ENCODE peak calls at places on chromosomes 7 and 10, in five cellular contexts. One of them, this sample, is unnamed.

GRCh38 chr10:60426425-60426824 is 36.8 kb upstream of the ANK3 start:
- DNase-seq in stomach: no peak
- DNase-seq in HL-60: no peak
- DNase-seq in HCT116: no peak
- DNase-seq in GM12892: no peak
- DNase-seq in this sample: no peak

GRCh38 chr10:50033481-50033880 is 34.3 kb upstream of the WASHC2A start:
- DNase-seq in stomach: no peak
- DNase-seq in HL-60: no peak
- DNase-seq in HCT116: no peak
- DNase-seq in GM12892: no peak
- DNase-seq in this sample: no peak

GRCh38 chr10:84205049-84205852 is 10.9 kb downstream of the CDHR1 start:
- DNase-seq in stomach: peak
- DNase-seq in HL-60: peak
- DNase-seq in HCT116: peak
- DNase-seq in GM12892: peak
- DNase-seq in this sample: no peak

GRCh38 chr10:17119845-17120244 is 9.8 kb downstream of the CUBN start:
- DNase-seq in stomach: no peak
- DNase-seq in HL-60: no peak
- DNase-seq in HCT116: no peak
- DNase-seq in GM12892: no peak
- DNase-seq in this sample: no peak

GRCh38 chr10:95268438-95268837 is 22.4 kb downstream of the PDLIM1 start:
- DNase-seq in stomach: no peak
- DNase-seq in HL-60: no peak
- DNase-seq in HCT116: no peak
- DNase-seq in GM12892: no peak
- DNase-seq in this sample: no peak

GRCh38 chr7:138556771-138557484 is 96.9 kb downstream of the TRIM24 start:
- DNase-seq in stomach: no peak
- DNase-seq in HL-60: no peak
- DNase-seq in HCT116: no peak
- DNase-seq in GM12892: no peak
- DNase-seq in this sample: no peak

GRCh38 chr10:11177926-11178453 is 160.3 kb downstream of the CELF2 start:
- DNase-seq in stomach: no peak
- DNase-seq in HL-60: no peak
- DNase-seq in HCT116: no peak
- DNase-seq in GM12892: no peak
- DNase-seq in this sample: no peak

GRCh38 chr7:81845628-81846259 is 75.9 kb upstream of the HGF start:
- DNase-seq in stomach: no peak
- DNase-seq in HL-60: peak
- DNase-seq in HCT116: no peak
- DNase-seq in GM12892: no peak
- DNase-seq in this sample: no peak

GRCh38 chr10:60907972-60908371 is 36.0 kb downstream of the RHOBTB1 start:
- DNase-seq in stomach: no peak
- DNase-seq in HL-60: no peak
- DNase-seq in HCT116: no peak
- DNase-seq in GM12892: no peak
- DNase-seq in this sample: no peak

GRCh38 chr10:23314835-23315239 is 29.8 kb downstream of the C10orf67 start:
- DNase-seq in stomach: peak
- DNase-seq in HL-60: peak
- DNase-seq in HCT116: peak
- DNase-seq in GM12892: no peak
- DNase-seq in this sample: peak

GRCh38 chr7:28483112-28483511 is 70.8 kb downstream of the CREB5 start:
- DNase-seq in stomach: no peak
- DNase-seq in HL-60: no peak
- DNase-seq in HCT116: no peak
- DNase-seq in GM12892: no peak
- DNase-seq in this sample: no peak

GRCh38 chr7:28062197-28062988 is 118.2 kb downstream of the JAZF1 start:
- DNase-seq in stomach: peak
- DNase-seq in HL-60: peak
- DNase-seq in HCT116: peak
- DNase-seq in GM12892: no peak
- DNase-seq in this sample: peak

GRCh38 chr7:143331179-143331825 is 15.4 kb downstream of the CLCN1 start:
- DNase-seq in stomach: peak
- DNase-seq in HL-60: no peak
- DNase-seq in HCT116: no peak
- DNase-seq in GM12892: no peak
- DNase-seq in this sample: no peak

GRCh38 chr7:47950714-47951113 is 2.4 kb upstream of the PKD1L1 start:
- DNase-seq in stomach: peak
- DNase-seq in HL-60: no peak
- DNase-seq in HCT116: no peak
- DNase-seq in GM12892: no peak
- DNase-seq in this sample: no peak

GRCh38 chr10:21482821-21483220 is 42.7 kb downstream of the SKIDA1 start:
- DNase-seq in stomach: no peak
- DNase-seq in HL-60: no peak
- DNase-seq in HCT116: no peak
- DNase-seq in GM12892: no peak
- DNase-seq in this sample: no peak

GRCh38 chr7:155921804-155922506 is 109.7 kb upstream of the SHH start:
- DNase-seq in stomach: peak
- DNase-seq in HL-60: no peak
- DNase-seq in HCT116: peak
- DNase-seq in GM12892: no peak
- DNase-seq in this sample: no peak
- TF ChIP-seq POLR2AphosphoS5 in stomach: peak
- TF ChIP-seq POLR2AphosphoS5 in HL-60: no peak
- TF ChIP-seq POLR2AphosphoS5 in HCT116: peak
- TF ChIP-seq POLR2AphosphoS5 in GM12892: no peak
- TF ChIP-seq POLR2AphosphoS5 in this sample: no peak

GRCh38 chr10:82625497-82626151 is 750.6 kb downstream of the NRG3 start:
- DNase-seq in stomach: no peak
- DNase-seq in HL-60: no peak
- DNase-seq in HCT116: no peak
- DNase-seq in GM12892: no peak
- DNase-seq in this sample: no peak
- TF ChIP-seq POLR2AphosphoS5 in stomach: no peak
- TF ChIP-seq POLR2AphosphoS5 in HL-60: no peak
- TF ChIP-seq POLR2AphosphoS5 in HCT116: no peak
- TF ChIP-seq POLR2AphosphoS5 in GM12892: no peak
- TF ChIP-seq POLR2AphosphoS5 in this sample: no peak

GRCh38 chr10:66654861-66655260 is 271.0 kb upstream of the LRRTM3 start:
- DNase-seq in stomach: no peak
- DNase-seq in HL-60: no peak
- DNase-seq in HCT116: no peak
- DNase-seq in GM12892: no peak
- DNase-seq in this sample: no peak
- TF ChIP-seq POLR2AphosphoS5 in stomach: no peak
- TF ChIP-seq POLR2AphosphoS5 in HL-60: no peak
- TF ChIP-seq POLR2AphosphoS5 in HCT116: no peak
- TF ChIP-seq POLR2AphosphoS5 in GM12892: no peak
- TF ChIP-seq POLR2AphosphoS5 in this sample: no peak

GRCh38 chr10:19947656-19948055 is 131.4 kb downstream of the PLXDC2 start:
- DNase-seq in stomach: no peak
- DNase-seq in HL-60: no peak
- DNase-seq in HCT116: no peak
- DNase-seq in GM12892: no peak
- DNase-seq in this sample: no peak

GRCh38 chr10:19946791-19947190 is 130.6 kb downstream of the PLXDC2 start:
- DNase-seq in stomach: no peak
- DNase-seq in HL-60: no peak
- DNase-seq in HCT116: no peak
- DNase-seq in GM12892: no peak
- DNase-seq in this sample: no peak

GRCh38 chr10:19947203-19947602 is 131.0 kb downstream of the PLXDC2 start:
- DNase-seq in stomach: no peak
- DNase-seq in HL-60: no peak
- DNase-seq in HCT116: no peak
- DNase-seq in GM12892: no peak
- DNase-seq in this sample: no peak

GRCh38 chr10:19946245-19946644 is 130.0 kb downstream of the PLXDC2 start:
- DNase-seq in stomach: no peak
- DNase-seq in HL-60: no peak
- DNase-seq in HCT116: no peak
- DNase-seq in GM12892: no peak
- DNase-seq in this sample: no peak

DNA sequence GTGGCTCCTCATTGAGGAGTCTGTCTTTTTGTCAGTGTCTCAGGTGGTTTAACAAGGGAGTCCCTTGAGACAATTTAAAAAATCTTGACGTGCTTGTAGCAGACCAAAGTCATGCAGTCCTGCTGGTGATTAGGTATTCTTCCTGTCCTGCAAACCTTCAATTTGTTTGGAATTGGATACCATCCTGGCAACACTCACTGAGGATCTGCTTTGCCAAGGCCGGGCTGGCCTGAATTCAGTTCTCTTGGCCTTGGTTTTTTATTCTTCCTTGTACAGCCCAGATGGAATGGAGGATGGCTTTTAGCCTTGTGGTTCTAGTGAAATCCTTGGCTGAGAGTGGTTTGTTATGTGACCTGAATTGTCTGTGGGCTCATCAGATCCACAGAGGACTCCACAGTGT is 129.0 kb downstream of the PLXDC2 start:
- DNase-seq in stomach: no peak
- DNase-seq in HL-60: no peak
- DNase-seq in HCT116: no peak
- DNase-seq in GM12892: no peak
- DNase-seq in this sample: no peak
- TF ChIP-seq POLR2AphosphoS5 in stomach: no peak
- TF ChIP-seq POLR2AphosphoS5 in HL-60: no peak
- TF ChIP-seq POLR2AphosphoS5 in HCT116: no peak
- TF ChIP-seq POLR2AphosphoS5 in GM12892: no peak
- TF ChIP-seq POLR2AphosphoS5 in this sample: no peak

DNA sequence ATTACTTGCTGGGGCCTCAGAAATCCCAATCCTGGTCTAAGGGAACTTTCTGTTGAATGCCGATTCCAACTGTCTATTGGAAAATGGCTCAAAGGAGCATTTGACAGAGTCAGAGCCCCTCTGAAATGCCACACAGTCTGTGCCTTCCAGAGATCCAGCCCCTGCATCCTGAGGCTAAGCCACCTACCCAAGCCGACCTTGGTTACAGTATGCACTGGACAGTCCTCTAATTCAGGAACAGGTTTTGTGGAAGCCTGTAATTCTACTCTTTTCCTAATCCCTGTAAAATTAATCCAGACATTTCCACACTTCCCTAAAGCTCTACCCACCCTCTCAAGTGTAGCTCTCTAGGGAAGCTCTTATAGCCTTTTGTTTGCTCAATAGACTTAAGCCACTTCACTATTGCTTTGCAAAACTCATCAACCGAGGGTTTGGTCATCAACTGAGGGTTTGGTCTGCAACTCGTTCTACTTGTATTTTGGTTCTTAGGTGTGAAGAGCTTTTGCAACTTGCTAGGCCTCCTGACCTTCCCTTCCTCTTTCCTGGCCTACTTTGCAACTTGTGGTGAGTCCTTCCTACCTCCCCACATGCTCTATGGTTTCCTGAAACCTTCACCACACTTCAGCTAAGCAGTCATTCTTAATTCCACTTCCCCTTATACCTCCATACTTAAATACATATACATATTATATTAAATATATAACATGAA is 364.8 kb downstream of the SFMBT2 start:
- DNase-seq in stomach: no peak
- DNase-seq in HL-60: peak
- DNase-seq in HCT116: no peak
- DNase-seq in GM12892: no peak
- DNase-seq in this sample: no peak
- TF ChIP-seq POLR2AphosphoS5 in stomach: no peak
- TF ChIP-seq POLR2AphosphoS5 in HL-60: peak
- TF ChIP-seq POLR2AphosphoS5 in HCT116: no peak
- TF ChIP-seq POLR2AphosphoS5 in GM12892: no peak
- TF ChIP-seq POLR2AphosphoS5 in this sample: no peak

GRCh38 chr7:24279512-24279911 is 4.5 kb upstream of the NPY start:
- DNase-seq in stomach: no peak
- DNase-seq in HL-60: no peak
- DNase-seq in HCT116: no peak
- DNase-seq in GM12892: no peak
- DNase-seq in this sample: no peak

GRCh38 chr7:24283559-24283899 is 461 bp upstream of the NPY start:
- DNase-seq in stomach: no peak
- DNase-seq in HL-60: no peak
- DNase-seq in HCT116: no peak
- DNase-seq in GM12892: no peak
- DNase-seq in this sample: no peak

GRCh38 chr7:24284699-24285506 is 913 bp downstream of the NPY start:
- DNase-seq in stomach: no peak
- DNase-seq in HL-60: no peak
- DNase-seq in HCT116: no peak
- DNase-seq in GM12892: no peak
- DNase-seq in this sample: no peak

GRCh38 chr7:24283900-24284698 is at the start of gene NPY:
- DNase-seq in stomach: no peak
- DNase-seq in HL-60: no peak
- DNase-seq in HCT116: no peak
- DNase-seq in GM12892: peak
- DNase-seq in this sample: no peak
- TF ChIP-seq POLR2AphosphoS5 in stomach: no peak
- TF ChIP-seq POLR2AphosphoS5 in HL-60: no peak
- TF ChIP-seq POLR2AphosphoS5 in HCT116: no peak
- TF ChIP-seq POLR2AphosphoS5 in GM12892: no peak
- TF ChIP-seq POLR2AphosphoS5 in this sample: peak

This sample was measured in SK-N-MC.